ENCODE peak calls at places on chromosomes 1 and 21, in five cellular contexts. W is tibial nerve, D is neural progenitor cell, M is GM06990, T is body of pancreas. G is an unnamed sample.

GRCh38 chr21:46119565-46120271 is 21.8 kb downstream of the COL6A2 start:
- DNase-seq in W (peak), D (no peak), M (no peak), T (peak), G (no peak)

GRCh38 chr1:117644696-117645311 is 39.0 kb downstream of the TENT5C start:
- DNase-seq in W (no peak), D (no peak), M (no peak), T (no peak), G (no peak)

GRCh38 chr1:46342084-46342656 is 1.6 kb downstream of the NSUN4 start:
- DNase-seq in W (no peak), D (peak), M (no peak), T (no peak), G (no peak)

GRCh38 chr21:45002381-45003204 is 62.8 kb downstream of the SLX9 start:
- DNase-seq in W (no peak), D (no peak), M (no peak), T (peak), G (no peak)

GRCh38 chr21:35333831-35334593 is 284.9 kb upstream of the RUNX1 start:
- DNase-seq in W (no peak), D (no peak), M (no peak), T (no peak), G (no peak)

GRCh38 chr1:118963456-118964430 is 24.4 kb downstream of the TBX15 start:
- DNase-seq in W (no peak), D (no peak), M (no peak), T (no peak), G (no peak)

GRCh38 chr1:91830242-91831131 is 55.5 kb downstream of the TGFBR3 start:
- DNase-seq in W (peak), D (no peak), M (no peak), T (peak), G (no peak)

GRCh38 chr1:237672748-237673147 is 218.0 kb downstream of the ZP4 start:
- DNase-seq in W (no peak), D (peak), M (no peak), T (no peak), G (no peak)

GRCh38 chr1:213326666-213327317 is 275.8 kb downstream of the RPS6KC1 start:
- DNase-seq in W (peak), D (no peak), M (no peak), T (no peak), G (no peak)

GRCh38 chr21:33817663-33818433 is 97.8 kb downstream of the ATP5PO start:
- DNase-seq in W (no peak), D (peak), M (no peak), T (no peak), G (no peak)

GRCh38 chr1:108949044-108949443 is 14.2 kb downstream of the CLCC1 start:
- DNase-seq in W (no peak), D (no peak), M (no peak), T (no peak), G (no peak)

GRCh38 chr1:147077936-147078605 is 94.2 kb downstream of the PRKAB2 start:
- DNase-seq in W (no peak), D (no peak), M (no peak), T (no peak), G (no peak)

GRCh38 chr1:40717960-40718359 is 26.5 kb downstream of the NFYC start:
- DNase-seq in W (no peak), D (no peak), M (no peak), T (no peak), G (no peak)

GRCh38 chr1:44670751-44671640 is 3.3 kb downstream of the TMEM53 start:
- DNase-seq in W (no peak), D (no peak), M (no peak), T (peak), G (no peak)

GRCh38 chr21:27954806-27955205 is 987.9 kb upstream of the ADAMTS5 start:
- DNase-seq in W (no peak), D (no peak), M (no peak), T (no peak), G (no peak)

GRCh38 chr1:69671363-69672010 is 103.8 kb downstream of the LRRC7 start:
- DNase-seq in W (no peak), D (no peak), M (no peak), T (no peak), G (no peak)

GRCh38 chr1:223496883-223497282 is 103.7 kb downstream of the CCDC185 start:
- DNase-seq in W (no peak), D (peak), M (no peak), T (no peak), G (no peak)

GRCh38 chr1:216154063-216154462 is 269.2 kb downstream of the USH2A start:
- DNase-seq in W (no peak), D (no peak), M (no peak), T (no peak), G (no peak)

GRCh38 chr1:7491089-7491817 is 279.8 kb upstream of the VAMP3 start:
- DNase-seq in W (no peak), D (no peak), M (no peak), T (no peak), G (no peak)

GRCh38 chr21:45581322-45581712 is 39.1 kb upstream of the SLC19A1 start:
- DNase-seq in W (no peak), D (no peak), M (no peak), T (no peak), G (no peak)

GRCh38 chr1:189769448-189769847 is 708.2 kb downstream of the BRINP3 start:
- DNase-seq in W (no peak), D (no peak), M (no peak), T (no peak), G (no peak)

GRCh38 chr1:177865807-177866206 is 104.1 kb downstream of the SEC16B start:
- DNase-seq in W (no peak), D (no peak), M (no peak), T (no peak), G (no peak)

GRCh38 chr1:153539395-153540093 is 1.2 kb downstream of the S100A5 start:
- DNase-seq in W (no peak), D (no peak), M (no peak), T (no peak), G (no peak)

GRCh38 chr1:39960461-39960958 is 5.6 kb downstream of the MFSD2A start:
- DNase-seq in W (no peak), D (no peak), M (peak), T (peak), G (no peak)

GRCh38 chr1:200353232-200353631 is 56.6 kb downstream of the ZNF281 start:
- DNase-seq in W (no peak), D (no peak), M (no peak), T (no peak), G (no peak)

GRCh38 chr1:23210351-23210785 is 6.9 kb downstream of the HTR1D start:
- DNase-seq in W (no peak), D (peak), M (no peak), T (no peak), G (no peak)

GRCh38 chr1:201341377-201341776 is 36.1 kb downstream of the TNNT2 start:
- DNase-seq in W (no peak), D (no peak), M (no peak), T (no peak), G (no peak)

GRCh38 chr1:174398246-174398645 is 49.5 kb upstream of the GPR52 start:
- DNase-seq in W (no peak), D (no peak), M (peak), T (no peak), G (no peak)

GRCh38 chr1:66767590-66767989 is 15.3 kb downstream of the DYNLT5 start:
- DNase-seq in W (no peak), D (no peak), M (no peak), T (no peak), G (no peak)

GRCh38 chr1:192826791-192827477 is 18.1 kb downstream of the RGS2 start:
- DNase-seq in W (no peak), D (no peak), M (no peak), T (no peak), G (no peak)

DNA sequence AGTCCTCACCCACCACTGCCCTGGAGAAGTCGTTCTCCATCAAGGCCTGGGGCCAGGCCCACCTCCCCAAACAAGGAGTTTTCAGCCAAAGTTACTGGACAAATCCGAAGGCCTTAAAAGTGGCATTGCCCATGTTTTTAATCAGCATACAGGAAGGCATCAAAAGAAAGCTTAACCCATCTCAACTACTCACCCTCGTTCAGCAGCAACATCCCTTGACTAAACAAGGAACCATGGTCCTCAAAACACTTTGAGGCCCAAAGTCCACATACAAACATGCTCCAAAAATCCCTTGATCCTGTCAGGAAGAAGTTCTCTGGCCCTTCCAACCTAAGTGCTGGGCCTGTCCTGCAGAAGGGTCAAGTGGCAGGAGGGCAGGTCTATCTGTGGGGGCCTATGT is 1.6 kb downstream of the CAPZB start:
- DNase-seq in W (no peak), D (no peak), M (no peak), T (no peak), G (no peak)
- H3K4me3 ChIP-seq in W (peak), D (peak), M (peak), T (no peak), G (peak)

GRCh38 chr1:112637257-112638108 is 17.9 kb downstream of the CAPZA1 start:
- DNase-seq in W (no peak), D (no peak), M (no peak), T (no peak), G (no peak)
- H3K4me3 ChIP-seq in W (no peak), D (no peak), M (no peak), T (no peak), G (no peak)

GRCh38 chr1:33337994-33338494 is 17.1 kb upstream of the A3GALT2 start:
- DNase-seq in W (no peak), D (no peak), M (no peak), T (no peak), G (no peak)
- H3K4me3 ChIP-seq in W (peak), D (peak), M (no peak), T (no peak), G (no peak)

GRCh38 chr1:203302894-203303293 is 2.4 kb upstream of the BTG2 start:
- DNase-seq in W (no peak), D (no peak), M (no peak), T (no peak), G (no peak)

GRCh38 chr1:203302461-203302860 is 2.9 kb upstream of the BTG2 start:
- DNase-seq in W (no peak), D (no peak), M (no peak), T (no peak), G (no peak)

GRCh38 chr1:203299180-203299579 is 6.1 kb upstream of the BTG2 start:
- DNase-seq in W (no peak), D (no peak), M (no peak), T (no peak), G (no peak)

GRCh38 chr1:203301331-203301668 is 4.0 kb upstream of the BTG2 start:
- DNase-seq in W (no peak), D (no peak), M (no peak), T (no peak), G (no peak)

GRCh38 chr1:203300441-203301330 is 4.6 kb upstream of the BTG2 start:
- DNase-seq in W (no peak), D (no peak), M (no peak), T (no peak), G (no peak)
- H3K4me3 ChIP-seq in W (no peak), D (no peak), M (peak), T (no peak), G (no peak)

GRCh38 chr1:234572966-234573365 is 37.0 kb downstream of the IRF2BP2 start:
- DNase-seq in W (no peak), D (no peak), M (no peak), T (no peak), G (no peak)

GRCh38 chr1:234570741-234571140 is 39.2 kb downstream of the IRF2BP2 start:
- DNase-seq in W (no peak), D (no peak), M (no peak), T (no peak), G (no peak)

GRCh38 chr1:234573711-234574299 is 36.2 kb downstream of the IRF2BP2 start:
- DNase-seq in W (no peak), D (no peak), M (no peak), T (no peak), G (no peak)

GRCh38 chr1:234570336-234570735 is 39.6 kb downstream of the IRF2BP2 start:
- DNase-seq in W (no peak), D (no peak), M (peak), T (no peak), G (no peak)

DNA sequence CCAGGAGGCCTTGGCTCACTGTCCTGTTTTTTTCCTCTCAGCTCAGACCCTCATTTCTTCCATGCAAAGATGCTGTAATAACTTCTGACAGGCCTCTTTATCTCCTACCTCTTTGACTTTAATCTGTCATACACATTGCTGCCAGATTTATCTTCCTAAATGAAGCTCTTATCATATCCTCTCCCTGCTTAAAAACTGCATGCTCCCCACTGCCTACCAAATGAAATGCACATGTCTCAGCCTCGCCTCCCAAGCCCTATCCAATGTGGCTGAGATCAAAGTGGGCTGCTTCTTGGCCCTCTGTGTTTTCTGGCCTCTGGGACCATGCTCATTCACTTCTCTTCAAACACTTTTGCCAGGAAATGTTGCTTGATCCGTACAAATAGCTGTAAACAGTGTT is 38.3 kb downstream of the IRF2BP2 start:
- DNase-seq in W (no peak), D (no peak), M (no peak), T (no peak), G (no peak)
- H3K4me3 ChIP-seq in W (no peak), D (no peak), M (no peak), T (no peak), G (no peak)

GRCh38 chr1:1436634-1437032 is 1.1 kb downstream of the VWA1 start:
- DNase-seq in W (no peak), D (no peak), M (no peak), T (no peak), G (no peak)
- H3K4me3 ChIP-seq in W (peak), D (no peak), M (no peak), T (no peak), G (no peak)

DNA sequence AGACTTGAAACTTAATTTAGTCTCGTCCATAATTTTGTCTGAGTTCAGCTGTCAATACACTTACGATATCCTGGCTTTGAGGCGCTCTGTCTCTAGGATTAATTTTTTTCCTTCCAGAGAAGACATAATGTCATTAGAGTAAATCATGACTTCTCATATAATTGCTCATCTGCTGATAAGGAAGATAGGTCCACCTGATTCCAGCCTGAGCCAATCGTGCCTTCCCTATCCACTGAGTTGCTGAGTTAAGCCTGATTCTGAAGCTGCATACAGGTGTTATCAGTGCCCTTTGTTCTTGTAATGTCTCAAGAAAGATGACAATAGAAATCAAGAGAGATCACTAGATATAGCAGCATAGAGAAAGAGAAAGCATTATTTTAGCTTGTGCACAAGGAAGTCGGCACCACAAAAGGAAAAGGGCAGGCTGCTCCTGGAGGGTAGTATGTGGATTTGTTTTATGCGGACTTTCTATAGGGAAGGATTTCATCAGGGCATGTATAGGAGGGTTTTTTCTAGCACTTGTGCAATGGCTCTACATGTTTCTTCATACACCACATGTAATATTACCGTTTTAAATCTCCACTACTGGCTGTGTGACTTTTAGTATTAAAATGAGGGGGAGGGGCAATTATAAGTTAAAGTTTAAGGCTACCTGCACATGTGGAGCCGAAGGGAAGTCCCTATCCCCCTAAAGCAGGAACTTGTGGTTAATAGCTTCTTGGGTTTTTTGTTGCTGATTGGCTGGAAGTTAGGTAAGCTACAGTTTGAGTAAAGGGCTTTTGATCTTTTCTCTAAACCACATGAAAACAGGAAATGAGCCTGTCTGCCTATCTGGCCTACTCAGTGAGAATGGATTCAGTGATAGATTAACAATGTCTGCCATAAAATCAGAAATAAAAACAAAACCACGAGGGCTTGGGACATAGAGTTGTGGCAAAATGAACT is 133.4 kb downstream of the PLPPR5 start:
- DNase-seq in W (no peak), D (no peak), M (peak), T (no peak), G (peak)
- H3K4me3 ChIP-seq in W (no peak), D (no peak), M (no peak), T (no peak), G (peak)

GRCh38 chr1:3176028-3176427 is 107.0 kb downstream of the PRDM16 start:
- DNase-seq in W (no peak), D (no peak), M (no peak), T (no peak), G (no peak)
- H3K4me3 ChIP-seq in W (no peak), D (no peak), M (no peak), T (no peak), G (no peak)

GRCh38 chr1:207913951-207914350 is 3.0 kb upstream of the CD34 start:
- DNase-seq in W (no peak), D (no peak), M (no peak), T (no peak), G (no peak)
- H3K4me3 ChIP-seq in W (no peak), D (no peak), M (no peak), T (no peak), G (no peak)

GRCh38 chr1:221449194-221449593 is 292.7 kb downstream of the DUSP10 start:
- DNase-seq in W (no peak), D (no peak), M (no peak), T (no peak), G (no peak)
- H3K4me3 ChIP-seq in W (no peak), D (no peak), M (no peak), T (no peak), G (no peak)

G was measured in CD8-positive, alpha-beta T cell.